ENCODE peak calls at places on chromosome 21, in six cellular contexts. F is NCI-H460; W is neural crest cell; T is stimulated activated CD4-positive, alpha-beta T cell treated with anti-CD3 and anti-CD28 coated beads, TNF-alpha, amount 100 ng/mL, for 4 hours; U is GM12891; V is CD4-positive, alpha-beta memory T cell. S is an unnamed sample.

GRCh38 chr21:36695671-36696389 is 3.1 kb upstream of the SIM2 start:
- DNase-seq in V (no peak), U (peak; percentile 11), W (peak; percentile 16), T (no peak), F (no peak), S (no peak)

GRCh38 chr21:20998456-20998789 is 214 bp downstream of the NCAM2 start:
- DNase-seq in F (no peak), U (no peak), T (no peak), V (no peak), W (no peak), S (no peak)

GRCh38 chr21:44454747-44455523 is at the start of gene LRRC3:
- DNase-seq in V (peak; percentile 77), U (peak; percentile 97), T (peak; percentile 62), W (peak; percentile 81), F (peak; percentile 76), S (peak; percentile 91)

GRCh38 chr21:39125752-39126485 is 57.3 kb downstream of the PSMG1 start:
- DNase-seq in V (no peak), F (peak; percentile 14), U (no peak), W (peak; percentile 21), T (no peak), S (peak; percentile 42)

GRCh38 chr21:46599251-46599572 is 5.7 kb downstream of the S100B start:
- DNase-seq in T (no peak), F (no peak), V (no peak), W (peak; percentile 46), U (no peak), S (no peak)

GRCh38 chr21:29613021-29613420 is 314.3 kb downstream of the BACH1 start:
- DNase-seq in V (no peak), W (no peak), T (no peak), U (no peak), F (no peak), S (no peak)

GRCh38 chr21:44344541-44345183 is 5.5 kb upstream of the CFAP410 start:
- DNase-seq in T (no peak), U (no peak), V (no peak), F (no peak), W (no peak), S (no peak)

GRCh38 chr21:44368711-44369446 is 15.5 kb downstream of the TRPM2 start:
- DNase-seq in T (no peak), V (no peak), U (no peak), W (no peak), F (no peak), S (no peak)

GRCh38 chr21:36576441-36576840 is 96.5 kb upstream of the CLDN14 start:
- DNase-seq in W (no peak), F (no peak), U (no peak), T (no peak), V (no peak), S (no peak)

GRCh38 chr21:34593423-34593822 is 21.5 kb downstream of the RCAN1 start:
- DNase-seq in T (no peak), U (no peak), W (no peak), V (no peak), F (no peak), S (no peak)

GRCh38 chr21:35390013-35390776 is 341.1 kb upstream of the RUNX1 start:
- DNase-seq in W (no peak), F (no peak), V (no peak), U (no peak), T (no peak), S (no peak)

GRCh38 chr21:36422279-36423098 is 37.3 kb downstream of the CHAF1B start:
- DNase-seq in U (peak; percentile 72), F (peak; percentile 47), T (no peak), W (peak; percentile 47), V (no peak), S (peak; percentile 59)

GRCh38 chr21:32516729-32517649 is 68.3 kb downstream of the TCP10L start:
- DNase-seq in T (no peak), F (peak; percentile 79), V (no peak), W (no peak), U (no peak), S (no peak)